ENCODE peak calls at places on chromosomes 11 and 22, in ten cellular contexts. One of them, this sample, is unnamed.

GRCh38 chr22:26656896-26657851 is at the start of gene MIAT:
- DNase-seq in T follicular helper cell: peak
- DNase-seq in stimulated activated CD4-positive, alpha-beta T cell treated with anti-CD3 and anti-CD28 coated beads, Interleukin-15, amount 100 ng/mL, for 24 hours: peak
- DNase-seq in HuH-7.5: no peak
- DNase-seq in HS-5: no peak
- DNase-seq in adrenal gland: no peak
- DNase-seq in HEK293T: no peak
- DNase-seq in aorta: no peak
- DNase-seq in NCI-H510A treated with DMSO at 0.1 percent for 48 hours: peak
- DNase-seq in SK-N-SH: peak
- DNase-seq in this sample: peak

GRCh38 chr11:69099193-69099592 is 50.5 kb downstream of the TPCN2 start:
- DNase-seq in T follicular helper cell: no peak
- DNase-seq in stimulated activated CD4-positive, alpha-beta T cell treated with anti-CD3 and anti-CD28 coated beads, Interleukin-15, amount 100 ng/mL, for 24 hours: no peak
- DNase-seq in HuH-7.5: no peak
- DNase-seq in HS-5: no peak
- DNase-seq in adrenal gland: no peak
- DNase-seq in HEK293T: no peak
- DNase-seq in aorta: no peak
- DNase-seq in NCI-H510A treated with DMSO at 0.1 percent for 48 hours: no peak
- DNase-seq in SK-N-SH: no peak
- DNase-seq in this sample: no peak

GRCh38 chr22:20089977-20090729 is 10.1 kb downstream of the DGCR8 start:
- DNase-seq in T follicular helper cell: no peak
- DNase-seq in stimulated activated CD4-positive, alpha-beta T cell treated with anti-CD3 and anti-CD28 coated beads, Interleukin-15, amount 100 ng/mL, for 24 hours: no peak
- DNase-seq in HuH-7.5: no peak
- DNase-seq in HS-5: no peak
- DNase-seq in adrenal gland: no peak
- DNase-seq in HEK293T: no peak
- DNase-seq in aorta: peak
- DNase-seq in NCI-H510A treated with DMSO at 0.1 percent for 48 hours: no peak
- DNase-seq in SK-N-SH: no peak
- DNase-seq in this sample: no peak

GRCh38 chr11:62398011-62398994 is 20.5 kb upstream of the SCGB1A1 start:
- DNase-seq in T follicular helper cell: no peak
- DNase-seq in stimulated activated CD4-positive, alpha-beta T cell treated with anti-CD3 and anti-CD28 coated beads, Interleukin-15, amount 100 ng/mL, for 24 hours: no peak
- DNase-seq in HuH-7.5: no peak
- DNase-seq in HS-5: peak
- DNase-seq in adrenal gland: peak
- DNase-seq in HEK293T: peak
- DNase-seq in aorta: peak
- DNase-seq in NCI-H510A treated with DMSO at 0.1 percent for 48 hours: no peak
- DNase-seq in SK-N-SH: peak
- DNase-seq in this sample: no peak

GRCh38 chr22:40348025-40348658 is 1.8 kb downstream of the ADSL start:
- DNase-seq in T follicular helper cell: peak
- DNase-seq in stimulated activated CD4-positive, alpha-beta T cell treated with anti-CD3 and anti-CD28 coated beads, Interleukin-15, amount 100 ng/mL, for 24 hours: peak
- DNase-seq in HuH-7.5: peak
- DNase-seq in HS-5: peak
- DNase-seq in adrenal gland: peak
- DNase-seq in HEK293T: peak
- DNase-seq in aorta: peak
- DNase-seq in NCI-H510A treated with DMSO at 0.1 percent for 48 hours: peak
- DNase-seq in SK-N-SH: peak
- DNase-seq in this sample: peak

GRCh38 chr11:108620958-108621772 is 27.6 kb upstream of the EXPH5 start:
- DNase-seq in T follicular helper cell: no peak
- DNase-seq in stimulated activated CD4-positive, alpha-beta T cell treated with anti-CD3 and anti-CD28 coated beads, Interleukin-15, amount 100 ng/mL, for 24 hours: no peak
- DNase-seq in HuH-7.5: no peak
- DNase-seq in HS-5: no peak
- DNase-seq in adrenal gland: no peak
- DNase-seq in HEK293T: no peak
- DNase-seq in aorta: no peak
- DNase-seq in NCI-H510A treated with DMSO at 0.1 percent for 48 hours: no peak
- DNase-seq in SK-N-SH: no peak
- DNase-seq in this sample: no peak

GRCh38 chr11:88523362-88524028 is 186.0 kb upstream of the CTSC start:
- DNase-seq in T follicular helper cell: no peak
- DNase-seq in stimulated activated CD4-positive, alpha-beta T cell treated with anti-CD3 and anti-CD28 coated beads, Interleukin-15, amount 100 ng/mL, for 24 hours: no peak
- DNase-seq in HuH-7.5: no peak
- DNase-seq in HS-5: peak
- DNase-seq in adrenal gland: no peak
- DNase-seq in HEK293T: no peak
- DNase-seq in aorta: no peak
- DNase-seq in NCI-H510A treated with DMSO at 0.1 percent for 48 hours: no peak
- DNase-seq in SK-N-SH: no peak
- DNase-seq in this sample: no peak

GRCh38 chr11:86577663-86578636 is 94.5 kb downstream of the ME3 start:
- DNase-seq in T follicular helper cell: no peak
- DNase-seq in stimulated activated CD4-positive, alpha-beta T cell treated with anti-CD3 and anti-CD28 coated beads, Interleukin-15, amount 100 ng/mL, for 24 hours: no peak
- DNase-seq in HuH-7.5: no peak
- DNase-seq in HS-5: peak
- DNase-seq in adrenal gland: peak
- DNase-seq in HEK293T: no peak
- DNase-seq in aorta: peak
- DNase-seq in NCI-H510A treated with DMSO at 0.1 percent for 48 hours: no peak
- DNase-seq in SK-N-SH: no peak
- DNase-seq in this sample: no peak

GRCh38 chr11:95790933-95791247 is 592 bp downstream of the CEP57 start:
- DNase-seq in T follicular helper cell: peak
- DNase-seq in stimulated activated CD4-positive, alpha-beta T cell treated with anti-CD3 and anti-CD28 coated beads, Interleukin-15, amount 100 ng/mL, for 24 hours: peak
- DNase-seq in HuH-7.5: no peak
- DNase-seq in HS-5: no peak
- DNase-seq in adrenal gland: peak
- DNase-seq in HEK293T: peak
- DNase-seq in aorta: peak
- DNase-seq in NCI-H510A treated with DMSO at 0.1 percent for 48 hours: peak
- DNase-seq in SK-N-SH: peak
- DNase-seq in this sample: peak

GRCh38 chr11:84812351-84813083 is 814.6 kb downstream of the DLG2 start:
- DNase-seq in T follicular helper cell: no peak
- DNase-seq in stimulated activated CD4-positive, alpha-beta T cell treated with anti-CD3 and anti-CD28 coated beads, Interleukin-15, amount 100 ng/mL, for 24 hours: no peak
- DNase-seq in HuH-7.5: no peak
- DNase-seq in HS-5: no peak
- DNase-seq in adrenal gland: no peak
- DNase-seq in HEK293T: no peak
- DNase-seq in aorta: no peak
- DNase-seq in NCI-H510A treated with DMSO at 0.1 percent for 48 hours: no peak
- DNase-seq in SK-N-SH: no peak
- DNase-seq in this sample: no peak

GRCh38 chr22:42078469-42079318 is 806 bp upstream of the SMDT1 start:
- DNase-seq in T follicular helper cell: no peak
- DNase-seq in stimulated activated CD4-positive, alpha-beta T cell treated with anti-CD3 and anti-CD28 coated beads, Interleukin-15, amount 100 ng/mL, for 24 hours: no peak
- DNase-seq in HuH-7.5: no peak
- DNase-seq in HS-5: no peak
- DNase-seq in adrenal gland: no peak
- DNase-seq in HEK293T: peak
- DNase-seq in aorta: no peak
- DNase-seq in NCI-H510A treated with DMSO at 0.1 percent for 48 hours: peak
- DNase-seq in SK-N-SH: no peak
- DNase-seq in this sample: no peak

GRCh38 chr11:29019960-29020683 is 911.9 kb downstream of the METTL15 start:
- DNase-seq in T follicular helper cell: no peak
- DNase-seq in stimulated activated CD4-positive, alpha-beta T cell treated with anti-CD3 and anti-CD28 coated beads, Interleukin-15, amount 100 ng/mL, for 24 hours: no peak
- DNase-seq in HuH-7.5: no peak
- DNase-seq in HS-5: no peak
- DNase-seq in adrenal gland: no peak
- DNase-seq in HEK293T: no peak
- DNase-seq in aorta: no peak
- DNase-seq in NCI-H510A treated with DMSO at 0.1 percent for 48 hours: no peak
- DNase-seq in SK-N-SH: no peak
- DNase-seq in this sample: peak

GRCh38 chr22:50247748-50248147 is 2.9 kb upstream of the TUBGCP6 start:
- DNase-seq in T follicular helper cell: peak
- DNase-seq in stimulated activated CD4-positive, alpha-beta T cell treated with anti-CD3 and anti-CD28 coated beads, Interleukin-15, amount 100 ng/mL, for 24 hours: peak
- DNase-seq in HuH-7.5: no peak
- DNase-seq in HS-5: no peak
- DNase-seq in adrenal gland: peak
- DNase-seq in HEK293T: no peak
- DNase-seq in aorta: no peak
- DNase-seq in NCI-H510A treated with DMSO at 0.1 percent for 48 hours: peak
- DNase-seq in SK-N-SH: peak
- DNase-seq in this sample: peak

GRCh38 chr11:12786450-12786849 is 112.2 kb downstream of the TEAD1 start:
- DNase-seq in T follicular helper cell: no peak
- DNase-seq in stimulated activated CD4-positive, alpha-beta T cell treated with anti-CD3 and anti-CD28 coated beads, Interleukin-15, amount 100 ng/mL, for 24 hours: no peak
- DNase-seq in HuH-7.5: no peak
- DNase-seq in HS-5: no peak
- DNase-seq in adrenal gland: no peak
- DNase-seq in HEK293T: no peak
- DNase-seq in aorta: no peak
- DNase-seq in NCI-H510A treated with DMSO at 0.1 percent for 48 hours: no peak
- DNase-seq in SK-N-SH: no peak
- DNase-seq in this sample: no peak

GRCh38 chr11:130533113-130533803 is 84.8 kb downstream of the ADAMTS15 start:
- DNase-seq in T follicular helper cell: no peak
- DNase-seq in stimulated activated CD4-positive, alpha-beta T cell treated with anti-CD3 and anti-CD28 coated beads, Interleukin-15, amount 100 ng/mL, for 24 hours: no peak
- DNase-seq in HuH-7.5: no peak
- DNase-seq in HS-5: no peak
- DNase-seq in adrenal gland: no peak
- DNase-seq in HEK293T: peak
- DNase-seq in aorta: no peak
- DNase-seq in NCI-H510A treated with DMSO at 0.1 percent for 48 hours: no peak
- DNase-seq in SK-N-SH: peak
- DNase-seq in this sample: no peak

GRCh38 chr22:27113211-27114030 is 456.0 kb downstream of the MIAT start:
- DNase-seq in T follicular helper cell: no peak
- DNase-seq in stimulated activated CD4-positive, alpha-beta T cell treated with anti-CD3 and anti-CD28 coated beads, Interleukin-15, amount 100 ng/mL, for 24 hours: peak
- DNase-seq in HuH-7.5: no peak
- DNase-seq in HS-5: peak
- DNase-seq in adrenal gland: peak
- DNase-seq in HEK293T: no peak
- DNase-seq in aorta: peak
- DNase-seq in NCI-H510A treated with DMSO at 0.1 percent for 48 hours: no peak
- DNase-seq in SK-N-SH: no peak
- DNase-seq in this sample: no peak

GRCh38 chr11:57426439-57426753 is 525 bp downstream of the SLC43A3 start:
- DNase-seq in T follicular helper cell: no peak
- DNase-seq in stimulated activated CD4-positive, alpha-beta T cell treated with anti-CD3 and anti-CD28 coated beads, Interleukin-15, amount 100 ng/mL, for 24 hours: peak
- DNase-seq in HuH-7.5: no peak
- DNase-seq in HS-5: no peak
- DNase-seq in adrenal gland: no peak
- DNase-seq in HEK293T: no peak
- DNase-seq in aorta: no peak
- DNase-seq in NCI-H510A treated with DMSO at 0.1 percent for 48 hours: peak
- DNase-seq in SK-N-SH: no peak
- DNase-seq in this sample: peak

GRCh38 chr22:25645266-25645665 is 80.8 kb downstream of the GRK3 start:
- DNase-seq in T follicular helper cell: no peak
- DNase-seq in stimulated activated CD4-positive, alpha-beta T cell treated with anti-CD3 and anti-CD28 coated beads, Interleukin-15, amount 100 ng/mL, for 24 hours: no peak
- DNase-seq in HuH-7.5: no peak
- DNase-seq in HS-5: no peak
- DNase-seq in adrenal gland: no peak
- DNase-seq in HEK293T: no peak
- DNase-seq in aorta: no peak
- DNase-seq in NCI-H510A treated with DMSO at 0.1 percent for 48 hours: no peak
- DNase-seq in SK-N-SH: no peak
- DNase-seq in this sample: no peak

This sample was measured in NCI-H146.